ENCODE peak calls at places on chromosome 19, in eight cellular contexts. L is stimulated activated CD4-positive, alpha-beta T cell treated with anti-CD3 and anti-CD28 coated beads, Interleukin-1b, Interleukin-23, amount 100 ng/mL, for 24 hours; D is effector memory CD4-positive, alpha-beta T cell; X is activated CD4-positive, alpha-beta memory T cell treated with anti-CD3 and anti-CD28 coated beads, Interleukin-2, amount 10 ng/mL, durations not matched to agents 7 days and 5 days; Y is frontal cortex; S is NCI-H1694; A is iPS DF 6.9; O is activated effector memory CD4-positive, alpha-beta T cell treated with anti-CD3 and anti-CD28 coated beads, Interleukin-2, amount 50 U/mL, for 16 hours. F is an unnamed sample.

GRCh38 chr19:39192846-39193245 is 3.9 kb upstream of the NCCRP1 start:
- DNase-seq in L (no peak), D (no peak), X (no peak), Y (no peak), S (no peak), A (no peak), O (no peak), F (no peak)

GRCh38 chr19:42114412-42114811 is 17.8 kb downstream of the POU2F2 start:
- DNase-seq in L (no peak), D (no peak), X (no peak), Y (no peak), S (no peak), A (no peak), O (no peak), F (no peak)

GRCh38 chr19:45598267-45599011 is 3.6 kb downstream of the GPR4 start:
- DNase-seq in L (no peak), D (no peak), X (no peak), Y (no peak), S (no peak), A (no peak), O (no peak), F (no peak)

GRCh38 chr19:49142866-49143335 is 12.3 kb downstream of the HRC start:
- DNase-seq in L (no peak), D (no peak), X (peak; percentile 74), Y (peak; percentile 80), S (peak; percentile 88), A (no peak), O (peak; percentile 84), F (peak; percentile 72)

GRCh38 chr19:39407644-39408391 is 1.2 kb downstream of the ZFP36 start:
- DNase-seq in L (no peak), D (peak; percentile 68), X (peak; percentile 89), Y (no peak), S (no peak), A (no peak), O (peak; percentile 89), F (no peak)

GRCh38 chr19:48353682-48354081 is 10.1 kb downstream of the TMEM143 start:
- DNase-seq in L (no peak), D (no peak), X (no peak), Y (no peak), S (no peak), A (no peak), O (no peak), F (no peak)

GRCh38 chr19:41883821-41884733 is 1.1 kb downstream of the ARHGEF1 start:
- DNase-seq in L (peak; percentile 68), D (peak; percentile 76), X (peak; percentile 94), Y (peak; percentile 98), S (peak; percentile 85), A (peak; percentile 91), O (peak; percentile 95), F (peak; percentile 79)

GRCh38 chr19:5814847-5815246 is 10.0 kb downstream of the NRTN start:
- DNase-seq in L (no peak), D (no peak), X (no peak), Y (no peak), S (no peak), A (no peak), O (no peak), F (no peak)

GRCh38 chr19:2188708-2189385 is 25.1 kb downstream of the DOT1L start:
- DNase-seq in L (no peak), D (no peak), X (no peak), Y (no peak), S (no peak), A (no peak), O (no peak), F (no peak)

GRCh38 chr19:15381864-15382263 is 2.3 kb upstream of the AKAP8 start:
- DNase-seq in L (no peak), D (no peak), X (no peak), Y (no peak), S (no peak), A (no peak), O (no peak), F (no peak)

GRCh38 chr19:50476943-50477264 is 256 bp upstream of the GARIN5A start:
- DNase-seq in L (no peak), D (no peak), X (no peak), Y (no peak), S (no peak), A (no peak), O (no peak), F (no peak)

GRCh38 chr19:13619203-13619632 is 112.9 kb upstream of the CACNA1A start:
- DNase-seq in L (no peak), D (no peak), X (no peak), Y (no peak), S (no peak), A (no peak), O (no peak), F (no peak)

GRCh38 chr19:35110974-35111373 is 4.6 kb upstream of the FXYD3 start:
- DNase-seq in L (no peak), D (no peak), X (no peak), Y (no peak), S (no peak), A (no peak), O (no peak), F (no peak)

GRCh38 chr19:6059996-6060599 is 50.2 kb downstream of the RFX2 start:
- DNase-seq in L (no peak), D (no peak), X (no peak), Y (no peak), S (no peak), A (no peak), O (peak; percentile 59), F (no peak)

GRCh38 chr19:45767881-45768643 is 990 bp downstream of the SIX5 start:
- DNase-seq in L (no peak), D (no peak), X (no peak), Y (peak; percentile 57), S (no peak), A (no peak), O (no peak), F (no peak)

GRCh38 chr19:53961523-53962345 is 1.0 kb upstream of the CACNG8 start:
- DNase-seq in L (no peak), D (no peak), X (no peak), Y (no peak), S (no peak), A (no peak), O (no peak), F (no peak)

GRCh38 chr19:11736696-11737095 is 2.0 kb downstream of the ZNF823 start:
- DNase-seq in L (no peak), D (no peak), X (no peak), Y (no peak), S (no peak), A (no peak), O (no peak), F (no peak)

GRCh38 chr19:34188388-34188787 is 16.1 kb downstream of the LSM14A start:
- DNase-seq in L (no peak), D (no peak), X (no peak), Y (no peak), S (no peak), A (no peak), O (no peak), F (no peak)

GRCh38 chr19:43687660-43687997 is 17.7 kb upstream of the PLAUR start:
- DNase-seq in L (no peak), D (no peak), X (no peak), Y (no peak), S (no peak), A (no peak), O (no peak), F (no peak)

GRCh38 chr19:7718668-7719067 is 13.2 kb downstream of the CLEC4G start:
- DNase-seq in L (no peak), D (no peak), X (no peak), Y (no peak), S (no peak), A (no peak), O (no peak), F (no peak)

GRCh38 chr19:1455002-1455335 is 5.0 kb downstream of the APC2 start:
- DNase-seq in L (no peak), D (no peak), X (no peak), Y (no peak), S (no peak), A (no peak), O (no peak), F (no peak)

GRCh38 chr19:31023038-31023437 is 326.2 kb downstream of the TSHZ3 start:
- DNase-seq in L (no peak), D (no peak), X (no peak), Y (no peak), S (no peak), A (no peak), O (no peak), F (no peak)

GRCh38 chr19:51712461-51713081 is 11.2 kb downstream of the HAS1 start:
- DNase-seq in L (no peak), D (no peak), X (no peak), Y (no peak), S (no peak), A (peak; percentile 39), O (no peak), F (no peak)

GRCh38 chr19:932647-933552 is 7.1 kb downstream of the ARID3A start:
- DNase-seq in L (no peak), D (no peak), X (peak; percentile 31), Y (no peak), S (no peak), A (no peak), O (peak; percentile 70), F (no peak)

GRCh38 chr19:10299545-10300458 is 9.8 kb downstream of the ZGLP1 start:
- DNase-seq in L (no peak), D (no peak), X (no peak), Y (no peak), S (peak; percentile 47), A (no peak), O (no peak), F (no peak)